ENCODE peak calls at places on chromosomes 2 and 18, in six cellular contexts. H, S, A, Z, J and W are unnamed samples.

GRCh38 chr2:142056784-142057183 is 74.0 kb downstream of the LRP1B start:
- DNase-seq in H (no peak), S (no peak), A (no peak), Z (no peak), J (no peak), W (no peak)

GRCh38 chr2:202178342-202178958 is 59.9 kb downstream of the SUMO1 start:
- DNase-seq in H (peak; percentile 70), S (peak; percentile 67), A (peak; percentile 80), Z (peak; percentile 70), J (peak; percentile 79), W (peak; percentile 81)

GRCh38 chr2:109614715-109615636 is 812 bp downstream of the SOWAHC start:
- DNase-seq in H (peak; percentile 47), S (peak; percentile 31), A (no peak), Z (no peak), J (no peak), W (no peak)

GRCh38 chr18:50297621-50298442 is 10.3 kb upstream of the CXXC1 start:
- DNase-seq in H (peak; percentile 77), S (peak; percentile 24), A (peak; percentile 81), Z (peak; percentile 86), J (peak; percentile 61), W (peak; percentile 73)

GRCh38 chr2:20608666-20609348 is 42.1 kb downstream of the HS1BP3 start:
- DNase-seq in H (no peak), S (no peak), A (no peak), Z (no peak), J (peak; percentile 34), W (no peak)

GRCh38 chr2:177296047-177296446 is 31.5 kb upstream of the NFE2L2 start:
- DNase-seq in H (no peak), S (peak; percentile 32), A (peak; percentile 70), Z (peak; percentile 48), J (peak; percentile 31), W (peak; percentile 59)

GRCh38 chr2:24359129-24359528 is 1.2 kb downstream of the ITSN2 start:
- DNase-seq in H (no peak), S (no peak), A (no peak), Z (no peak), J (no peak), W (no peak)

GRCh38 chr2:158034198-158034831 is 67.4 kb upstream of the UPP2 start:
- DNase-seq in H (peak; percentile 68), S (peak; percentile 75), A (peak; percentile 70), Z (peak; percentile 79), J (peak; percentile 48), W (peak; percentile 69)

GRCh38 chr18:50786851-50787250 is 33.0 kb downstream of the MRO start:
- DNase-seq in H (no peak), S (no peak), A (no peak), Z (no peak), J (no peak), W (no peak)

GRCh38 chr2:120371969-120372625 is 26.2 kb downstream of the INHBB start:
- DNase-seq in H (no peak), S (no peak), A (no peak), Z (no peak), J (no peak), W (no peak)

GRCh38 chr2:86226780-86227520 is 27.7 kb downstream of the MRPL35 start:
- DNase-seq in H (no peak), S (no peak), A (no peak), Z (no peak), J (no peak), W (no peak)

GRCh38 chr18:71336811-71337210 is 1048.0 kb downstream of the SOCS6 start:
- DNase-seq in H (no peak), S (no peak), A (no peak), Z (no peak), J (no peak), W (no peak)

GRCh38 chr2:70994055-70994444 is 623 bp downstream of the TEX261 start:
- DNase-seq in H (no peak), S (no peak), A (no peak), Z (peak; percentile 54), J (peak; percentile 8), W (peak; percentile 6)

GRCh38 chr18:57175550-57175949 is 28.7 kb downstream of the BOD1L2 start:
- DNase-seq in H (no peak), S (no peak), A (no peak), Z (peak; percentile 22), J (no peak), W (no peak)

GRCh38 chr18:34942975-34943374 is 98.2 kb upstream of the MAPRE2 start:
- DNase-seq in H (peak; percentile 48), S (peak; percentile 24), A (no peak), Z (no peak), J (no peak), W (no peak)

GRCh38 chr2:120856421-120856862 is 120.8 kb downstream of the GLI2 start:
- DNase-seq in H (no peak), S (peak; percentile 31), A (no peak), Z (no peak), J (peak; percentile 63), W (no peak)

GRCh38 chr2:101725515-101726192 is 28.1 kb downstream of the MAP4K4 start:
- DNase-seq in H (no peak), S (no peak), A (no peak), Z (peak; percentile 68), J (no peak), W (no peak)
- TF ChIP-seq CTCF in H (no peak), S (no peak), A (peak; percentile 15), Z (peak; percentile 55), J (peak; percentile 16), W (peak; percentile 34)

GRCh38 chr2:7009207-7009911 is 92.1 kb downstream of the RNF144A start:
- DNase-seq in H (no peak), S (no peak), A (no peak), Z (no peak), J (no peak), W (peak; percentile 81)

GRCh38 chr2:7010376-7010775 is 93.2 kb downstream of the RNF144A start:
- DNase-seq in H (no peak), S (no peak), A (peak; percentile 71), Z (no peak), J (peak; percentile 3), W (peak; percentile 97)

GRCh38 chr2:7011376-7012083 is 94.3 kb downstream of the RNF144A start:
- DNase-seq in H (no peak), S (no peak), A (peak; percentile 56), Z (no peak), J (no peak), W (peak; percentile 97)

GRCh38 chr2:7007488-7007845 is 90.3 kb downstream of the RNF144A start:
- DNase-seq in H (no peak), S (no peak), A (no peak), Z (no peak), J (no peak), W (no peak)

GRCh38 chr2:7007846-7008741 is 90.9 kb downstream of the RNF144A start:
- DNase-seq in H (peak; percentile 62), S (no peak), A (peak; percentile 62), Z (peak; percentile 99), J (no peak), W (peak; percentile 97)
- TF ChIP-seq CTCF in H (no peak), S (no peak), A (peak; percentile 35), Z (peak; percentile 63), J (no peak), W (peak; percentile 76)

GRCh38 chr2:239535413-239535790 is 134.6 kb upstream of the HDAC4 start:
- DNase-seq in H (no peak), S (no peak), A (no peak), Z (no peak), J (no peak), W (no peak)
- TF ChIP-seq CTCF in H (no peak), S (no peak), A (no peak), Z (no peak), J (no peak), W (no peak)

GRCh38 chr2:240894836-240895558 is 959 bp downstream of the MAB21L4 start:
- DNase-seq in H (no peak), S (no peak), A (no peak), Z (no peak), J (no peak), W (no peak)

GRCh38 chr2:240892925-240893324 is 3.0 kb downstream of the MAB21L4 start:
- DNase-seq in H (no peak), S (no peak), A (no peak), Z (no peak), J (no peak), W (no peak)

GRCh38 chr2:240892361-240892760 is 3.6 kb downstream of the MAB21L4 start:
- DNase-seq in H (no peak), S (no peak), A (no peak), Z (no peak), J (no peak), W (no peak)

GRCh38 chr2:240894006-240894405 is 1.9 kb downstream of the MAB21L4 start:
- DNase-seq in H (no peak), S (no peak), A (no peak), Z (no peak), J (no peak), W (no peak)

GRCh38 chr2:240893363-240893828 is 2.6 kb downstream of the MAB21L4 start:
- DNase-seq in H (no peak), S (no peak), A (no peak), Z (no peak), J (peak; percentile 36), W (no peak)
- TF ChIP-seq CTCF in H (no peak), S (no peak), A (no peak), Z (no peak), J (no peak), W (no peak)

DNA sequence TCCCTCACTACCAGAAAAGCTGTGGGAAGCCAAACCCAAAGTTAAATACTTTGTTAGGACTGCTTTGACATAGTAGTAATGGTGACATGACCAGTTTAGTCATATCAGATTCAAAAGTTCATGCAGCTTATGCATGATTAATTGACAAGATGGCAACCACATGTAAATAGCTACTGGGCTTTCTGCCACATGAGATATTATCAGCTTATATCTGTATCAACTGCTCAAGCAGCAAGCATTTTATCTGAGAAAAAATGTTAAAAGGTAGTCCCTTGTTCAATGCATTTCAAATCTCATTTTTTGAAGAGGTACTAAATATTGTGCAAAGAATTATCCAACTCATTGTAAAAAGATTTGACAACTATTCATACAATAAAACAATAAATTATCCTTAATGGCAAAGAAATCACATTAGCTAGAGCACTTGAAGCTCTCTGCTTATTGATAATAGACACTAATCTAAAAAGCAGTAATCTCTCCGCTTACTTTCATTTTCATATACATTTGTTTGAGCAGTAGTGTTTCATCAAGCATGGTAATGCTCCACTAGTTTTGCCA is 993.6 kb upstream of the NXPH2 start:
- DNase-seq in H (no peak), S (no peak), A (no peak), Z (no peak), J (no peak), W (no peak)
- TF ChIP-seq CTCF in H (no peak), S (no peak), A (no peak), Z (no peak), J (no peak), W (no peak)

DNA sequence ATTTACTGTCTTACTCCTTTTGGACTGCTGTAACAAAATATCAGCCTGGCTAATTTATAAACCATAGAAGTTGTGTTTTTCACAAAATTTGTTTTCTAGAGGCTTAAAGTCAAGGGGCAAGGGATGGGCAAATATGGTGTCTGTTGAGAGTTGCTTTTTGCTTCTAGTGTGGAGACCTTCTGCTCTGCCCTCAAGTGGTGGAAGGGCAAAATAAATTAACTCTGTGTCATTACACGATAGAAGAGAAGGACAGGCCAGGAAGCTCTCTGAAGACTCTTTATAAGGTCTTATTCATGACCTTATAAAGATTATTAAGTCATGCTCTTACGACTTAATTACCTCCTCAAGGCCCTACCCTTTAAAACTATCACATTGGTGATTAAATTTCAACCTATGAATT is 181.2 kb upstream of the LRATD1 start:
- DNase-seq in H (no peak), S (no peak), A (no peak), Z (peak; percentile 6), J (no peak), W (no peak)
- TF ChIP-seq CTCF in H (no peak), S (no peak), A (peak; percentile 10), Z (no peak), J (no peak), W (no peak)